ENCODE peak calls at places on chromosomes 12 and 14, in six cellular contexts. K, H, O, S, M and D are unnamed samples.

GRCh38 chr12:15788266-15789214 is 648 bp downstream of the EPS8 start:
- DNase-seq in K (no peak), H (no peak), O (peak; percentile 35), S (no peak), M (no peak), D (no peak)

GRCh38 chr12:5269846-5270245 is 162.1 kb upstream of the NTF3 start:
- DNase-seq in K (no peak), H (no peak), O (no peak), S (no peak), M (no peak), D (no peak)

GRCh38 chr14:86652512-86652911 is 1122.6 kb downstream of the FLRT2 start:
- DNase-seq in K (no peak), H (no peak), O (no peak), S (no peak), M (no peak), D (no peak)

GRCh38 chr14:60563113-60563512 is 54.2 kb downstream of the SIX6 start:
- DNase-seq in K (no peak), H (no peak), O (no peak), S (no peak), M (no peak), D (no peak)

GRCh38 chr14:49950275-49951250 is 57.7 kb downstream of the ARF6 start:
- DNase-seq in K (peak; percentile 94), H (no peak), O (no peak), S (no peak), M (peak; percentile 61), D (no peak)

GRCh38 chr12:85182699-85183098 is 97.3 kb upstream of the ALX1 start:
- DNase-seq in K (no peak), H (no peak), O (no peak), S (no peak), M (no peak), D (no peak)

GRCh38 chr14:50822501-50823042 is 8.4 kb downstream of the NIN start:
- DNase-seq in K (no peak), H (no peak), O (no peak), S (no peak), M (no peak), D (no peak)

GRCh38 chr14:20630340-20631022 is 11.0 kb downstream of the OR6S1 start:
- DNase-seq in K (no peak), H (no peak), O (no peak), S (no peak), M (no peak), D (no peak)

GRCh38 chr12:31578632-31579031 is 12.3 kb downstream of the DENND5B start:
- DNase-seq in K (no peak), H (no peak), O (no peak), S (no peak), M (no peak), D (no peak)

GRCh38 chr14:100827140-100827517 is 1.2 kb downstream of the MEG3 start:
- DNase-seq in K (no peak), H (no peak), O (no peak), S (no peak), M (no peak), D (no peak)

GRCh38 chr12:71129364-71129763 is 28.4 kb downstream of the TSPAN8 start:
- DNase-seq in K (no peak), H (no peak), O (no peak), S (no peak), M (no peak), D (no peak)

GRCh38 chr14:88255798-88256197 is 67.3 kb downstream of the KCNK10 start:
- DNase-seq in K (no peak), H (no peak), O (no peak), S (no peak), M (no peak), D (no peak)

GRCh38 chr12:61525331-61525730 is 734.9 kb upstream of the USP15 start:
- DNase-seq in K (no peak), H (no peak), O (no peak), S (no peak), M (no peak), D (no peak)

GRCh38 chr12:95494888-95495287 is 20.9 kb downstream of the METAP2 start:
- DNase-seq in K (no peak), H (no peak), O (no peak), S (no peak), M (no peak), D (no peak)

GRCh38 chr14:99800781-99801180 is 7.6 kb downstream of the EML1 start:
- DNase-seq in K (no peak), H (no peak), O (no peak), S (no peak), M (no peak), D (no peak)

GRCh38 chr12:93634416-93634815 is 42.8 kb upstream of the CRADD start:
- DNase-seq in K (no peak), H (no peak), O (no peak), S (no peak), M (no peak), D (no peak)

GRCh38 chr14:56133547-56133946 is 15.3 kb downstream of the PELI2 start:
- DNase-seq in K (no peak), H (no peak), O (no peak), S (no peak), M (no peak), D (no peak)

GRCh38 chr14:99231850-99232401 is 40.1 kb downstream of the BCL11B start:
- DNase-seq in K (no peak), H (no peak), O (no peak), S (no peak), M (no peak), D (no peak)

GRCh38 chr12:108966378-108967151 is 54.3 kb downstream of the SVOP start:
- DNase-seq in K (no peak), H (no peak), O (no peak), S (no peak), M (no peak), D (no peak)

GRCh38 chr12:52279683-52280318 is 5.4 kb downstream of the KRT86 start:
- DNase-seq in K (no peak), H (no peak), O (no peak), S (no peak), M (no peak), D (no peak)

GRCh38 chr14:72907886-72908285 is 14.0 kb upstream of the DPF3 start:
- DNase-seq in K (no peak), H (no peak), O (no peak), S (no peak), M (no peak), D (no peak)

GRCh38 chr14:105485720-105486332 is 860 bp upstream of the CRIP1 start:
- DNase-seq in K (no peak), H (no peak), O (no peak), S (no peak), M (no peak), D (peak; percentile 26)

GRCh38 chr12:72346331-72346944 is 74.3 kb downstream of the TRHDE start:
- DNase-seq in K (peak; percentile 6), H (no peak), O (peak; percentile 41), S (no peak), M (peak; percentile 79), D (peak; percentile 2)

GRCh38 chr14:70416322-70416716 is 571 bp downstream of the SYNJ2BP start:
- DNase-seq in K (no peak), H (no peak), O (no peak), S (no peak), M (no peak), D (no peak)

GRCh38 chr14:70759398-70759797 is 49.9 kb downstream of the MAP3K9 start:
- DNase-seq in K (no peak), H (no peak), O (no peak), S (no peak), M (no peak), D (no peak)